ENCODE peak calls at places on chromosomes 2 and 18, in four cellular contexts. K is psoas muscle, J is left lung, H is upper lobe of right lung. Q is an unnamed sample.

GRCh38 chr2:67616749-67617148 is 219.6 kb downstream of the ETAA1 start:
- ATAC-seq in K (no peak), H (peak; percentile 27), J (peak; percentile 25), Q (no peak)

GRCh38 chr2:134690629-134691215 is 28.1 kb downstream of the TMEM163 start:
- ATAC-seq in H (peak; percentile 31), K (no peak), J (peak; percentile 11), Q (no peak)

GRCh38 chr2:30631051-30631671 is 176.1 kb downstream of the CAPN13 start:
- ATAC-seq in K (peak; percentile 44), H (no peak), J (no peak), Q (no peak)

GRCh38 chr18:36567800-36568199 is 261.0 kb downstream of the TPGS2 start:
- ATAC-seq in K (no peak), J (peak; percentile 75), H (peak; percentile 42), Q (no peak)

GRCh38 chr2:100969998-100970397 is 32.1 kb upstream of the RPL31 start:
- ATAC-seq in J (no peak), H (no peak), K (no peak), Q (no peak)

GRCh38 chr2:150732064-150732463 is 244.6 kb upstream of the RND3 start:
- ATAC-seq in K (no peak), H (no peak), J (no peak), Q (no peak)

GRCh38 chr18:50424877-50425690 is 50.2 kb downstream of the SKA1 start:
- ATAC-seq in H (peak; percentile 65), J (peak; percentile 40), K (peak; percentile 61), Q (no peak)

GRCh38 chr2:85073061-85073460 is 60.1 kb upstream of the TCF7L1 start:
- ATAC-seq in K (no peak), H (no peak), J (no peak), Q (no peak)

GRCh38 chr2:232276084-232276738 is 102.3 kb upstream of the ALPP start:
- ATAC-seq in K (peak; percentile 44), J (no peak), H (no peak), Q (no peak)

GRCh38 chr2:156322103-156322671 is 10.3 kb downstream of the NR4A2 start:
- ATAC-seq in K (peak; percentile 33), H (no peak), J (no peak), Q (no peak)

GRCh38 chr2:65357095-65357958 is 75.1 kb downstream of the SPRED2 start:
- ATAC-seq in H (no peak), J (no peak), K (no peak), Q (no peak)

GRCh38 chr2:119234021-119235019 is 10.7 kb downstream of the STEAP3 start:
- ATAC-seq in K (peak; percentile 56), H (peak; percentile 29), J (peak; percentile 34), Q (no peak)

GRCh38 chr18:73614812-73615211 is 532.8 kb downstream of the FBXO15 start:
- ATAC-seq in H (no peak), J (no peak), K (no peak), Q (no peak)

GRCh38 chr2:152376385-152376784 is 41.4 kb downstream of the FMNL2 start:
- ATAC-seq in J (no peak), H (no peak), K (no peak), Q (no peak)

GRCh38 chr18:54089749-54090459 is 134.6 kb downstream of the MBD2 start:
- ATAC-seq in J (no peak), H (no peak), K (no peak), Q (no peak)

GRCh38 chr2:73142937-73143336 is 30.2 kb upstream of the RAB11FIP5 start:
- ATAC-seq in K (no peak), H (no peak), J (no peak), Q (no peak)

GRCh38 chr2:134819334-134819733 is 19.1 kb upstream of the ACMSD start:
- ATAC-seq in J (peak; percentile 33), K (no peak), H (no peak), Q (no peak)

GRCh38 chr2:32697156-32697555 is 69.3 kb downstream of the TTC27 start:
- ATAC-seq in K (no peak), J (no peak), H (no peak), Q (no peak)

GRCh38 chr2:11398710-11399109 is 54.3 kb upstream of the ROCK2 start:
- ATAC-seq in H (peak; percentile 82), K (peak; percentile 70), J (peak; percentile 88), Q (no peak)

GRCh38 chr2:47043142-47043890 is 111.8 kb downstream of the STPG4 start:
- ATAC-seq in H (peak; percentile 76), K (peak; percentile 91), J (peak; percentile 77), Q (peak; percentile 83)

GRCh38 chr2:200777275-200777674 is 34.4 kb upstream of the BZW1 start:
- ATAC-seq in J (no peak), H (no peak), K (no peak), Q (no peak)

GRCh38 chr2:39350658-39351057 is 86.4 kb downstream of the MAP4K3 start:
- ATAC-seq in K (no peak), J (no peak), H (no peak), Q (no peak)

GRCh38 chr2:121519153-121519552 is 11.5 kb upstream of the RNU4ATAC start:
- ATAC-seq in H (peak; percentile 40), J (peak; percentile 86), K (peak; percentile 86), Q (no peak)

GRCh38 chr2:47026738-47027531 is 111.3 kb upstream of the MCFD2 start:
- ATAC-seq in J (peak; percentile 28), H (peak; percentile 54), K (no peak), Q (peak; percentile 35)

DNA sequence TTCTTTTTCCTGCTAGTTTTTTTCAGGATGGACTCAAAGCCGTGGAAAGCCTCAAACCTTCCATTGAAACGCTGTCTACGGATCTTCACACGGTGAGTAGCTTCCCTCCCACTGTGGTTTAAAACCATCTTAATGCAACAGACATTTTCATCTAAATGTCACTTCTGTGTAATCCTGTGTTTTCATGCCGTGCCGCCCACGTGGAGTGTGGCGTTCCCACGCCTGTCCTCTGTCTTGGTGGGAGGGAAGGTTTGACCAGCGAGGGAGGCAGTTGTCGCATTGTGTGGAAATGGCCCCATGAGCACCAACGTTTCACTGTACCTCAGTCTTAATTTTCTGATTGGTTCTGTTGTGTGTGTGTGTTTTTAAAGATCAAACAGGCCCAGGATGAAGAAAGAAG is 88.6 kb downstream of the ITGB1BP1 start:
- ATAC-seq in H (no peak), J (no peak), K (no peak), Q (no peak)
- H3K27ac ChIP-seq in H (no peak overlapping the region), J (no peak overlapping the region), K (no peak overlapping the region), Q (no peak overlapping the region)

GRCh38 chr2:43465234-43465633 is 130.6 kb downstream of the THADA start:
- ATAC-seq in K (no peak), J (no peak), H (no peak), Q (no peak)
- H3K27ac ChIP-seq in K (no peak overlapping the region), J (no peak overlapping the region), H (peak overlapping the region; percentile 43), Q (peak overlapping the region; percentile 77)

GRCh38 chr2:88826399-88826798 is 134.9 kb downstream of the RPIA start:
- ATAC-seq in K (no peak), H (no peak), J (no peak), Q (no peak)

GRCh38 chr2:88824951-88825350 is 133.5 kb downstream of the RPIA start:
- ATAC-seq in J (no peak), K (no peak), H (no peak), Q (no peak)

GRCh38 chr2:88828397-88829137 is 137.1 kb downstream of the RPIA start:
- ATAC-seq in H (no peak), K (peak; percentile 51), J (peak; percentile 39), Q (peak; percentile 25)

GRCh38 chr2:88829607-88830463 is 138.4 kb downstream of the RPIA start:
- ATAC-seq in J (no peak), K (no peak), H (no peak), Q (no peak)

DNA sequence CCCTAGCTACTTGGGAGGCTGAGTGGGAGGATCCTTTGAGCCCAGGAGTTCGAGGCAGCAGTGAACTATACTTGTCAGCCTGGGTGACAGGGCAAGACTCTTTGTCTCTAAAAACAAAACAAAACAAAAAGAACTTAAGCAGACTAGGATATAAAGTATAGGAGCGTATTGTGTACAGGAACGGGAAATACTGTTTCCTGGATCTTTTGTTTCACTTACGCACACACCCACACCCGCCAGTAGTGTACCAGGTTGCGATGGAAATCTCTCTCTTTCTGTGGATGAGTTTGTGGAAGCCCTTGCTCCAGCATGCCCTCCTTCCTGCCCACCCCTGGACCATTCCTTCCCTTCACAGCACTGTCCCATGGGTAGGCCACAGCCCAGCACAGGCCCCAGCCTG is 136.3 kb downstream of the RPIA start:
- ATAC-seq in H (no peak), K (no peak), J (no peak), Q (peak; percentile 23)
- H3K27ac ChIP-seq in H (peak overlapping the region; percentile 51), K (peak overlapping the region; percentile 41), J (peak overlapping the region; percentile 66), Q (peak overlapping the region; percentile 40)

DNA sequence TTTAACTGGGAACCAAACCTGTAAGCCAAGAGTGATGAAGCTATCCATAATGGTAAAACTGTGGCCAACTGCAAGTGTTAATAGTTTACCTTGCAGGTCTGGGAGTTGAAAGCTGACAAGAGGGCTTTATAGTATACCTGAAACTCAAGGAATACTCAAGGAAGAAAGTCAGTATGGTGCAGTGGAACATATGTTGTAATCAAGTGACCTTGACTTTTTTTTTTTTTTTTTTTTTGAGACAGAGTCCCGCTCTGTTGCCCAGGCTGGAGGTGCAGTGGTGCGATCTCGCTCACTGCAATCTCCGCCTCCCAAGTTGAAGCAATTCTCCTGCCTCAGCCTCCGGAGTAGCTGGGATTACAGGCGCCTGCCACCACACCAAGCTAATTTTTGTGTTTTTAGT is 27.6 kb downstream of the VIL1 start:
- ATAC-seq in J (no peak), H (no peak), K (no peak), Q (no peak)
- H3K27ac ChIP-seq in J (no peak overlapping the region), H (no peak overlapping the region), K (no peak overlapping the region), Q (no peak overlapping the region)

GRCh38 chr2:2233171-2233826 is 97.8 kb downstream of the MYT1L start:
- ATAC-seq in H (no peak), J (no peak), K (no peak), Q (no peak)

GRCh38 chr2:2232167-2232566 is 98.9 kb downstream of the MYT1L start:
- ATAC-seq in H (peak; percentile 65), J (peak; percentile 87), K (no peak), Q (no peak)

GRCh38 chr2:2238726-2239269 is 92.3 kb downstream of the MYT1L start:
- ATAC-seq in K (no peak), H (no peak), J (peak; percentile 64), Q (no peak)

GRCh38 chr2:2234398-2234797 is 96.7 kb downstream of the MYT1L start:
- ATAC-seq in K (no peak), J (no peak), H (no peak), Q (no peak)

GRCh38 chr2:2237563-2237962 is 93.5 kb downstream of the MYT1L start:
- ATAC-seq in J (no peak), H (no peak), K (no peak), Q (no peak)
- H3K27ac ChIP-seq in J (no peak overlapping the region), H (no peak overlapping the region), K (no peak overlapping the region), Q (no peak overlapping the region)

DNA sequence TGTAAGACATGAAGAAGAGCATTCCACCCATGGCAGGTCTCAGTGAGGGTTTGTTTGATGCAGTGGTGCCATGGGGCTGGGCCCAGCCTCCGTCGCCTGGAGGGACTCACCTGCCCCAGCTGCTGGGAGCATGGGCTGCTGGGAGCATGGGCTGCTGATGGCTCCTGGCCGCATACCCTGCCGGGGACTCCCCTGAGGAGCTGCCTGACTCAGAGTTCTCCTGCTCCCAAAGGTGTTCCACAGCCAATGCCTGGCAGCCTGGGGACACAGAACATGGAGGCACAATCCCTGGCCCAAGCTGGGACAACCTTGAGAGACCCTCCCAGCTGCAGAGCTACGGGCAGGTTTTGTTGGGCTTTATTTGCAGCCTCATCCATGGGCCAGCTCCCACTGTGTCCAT is 108.4 kb downstream of the COPS8 start:
- ATAC-seq in H (no peak), K (no peak), J (no peak), Q (no peak)
- H3K27ac ChIP-seq in H (no peak overlapping the region), K (no peak overlapping the region), J (no peak overlapping the region), Q (no peak overlapping the region)